ENCODE peak calls at places on chromosomes 6 and 20, in nine cellular contexts. One of them, this sample, is unnamed. For H3K4me1 and H3K9me3, the result is how much of the 10 kb centered on the place peaks cover.

GRCh38 chr6:88749849-88750248 is 213.6 kb downstream of the RNGTT start:
- DNase-seq in right lobe of liver: no peak
- DNase-seq in neuronal stem cell: no peak
- DNase-seq in ascending aorta: no peak
- DNase-seq in naive thymus-derived CD4-positive, alpha-beta T cell: no peak
- DNase-seq in astrocyte: no peak
- DNase-seq in heart right ventricle: no peak
- DNase-seq in cardiac muscle cell: no peak
- DNase-seq in left ventricle myocardium inferior: no peak
- DNase-seq in this sample: no peak

GRCh38 chr6:13710552-13711383 is 867 bp downstream of the RANBP9 start:
- DNase-seq in right lobe of liver: peak
- DNase-seq in neuronal stem cell: peak
- DNase-seq in ascending aorta: peak
- DNase-seq in naive thymus-derived CD4-positive, alpha-beta T cell: peak
- DNase-seq in astrocyte: no peak
- DNase-seq in heart right ventricle: peak
- DNase-seq in cardiac muscle cell: peak
- DNase-seq in left ventricle myocardium inferior: peak
- DNase-seq in this sample: peak

GRCh38 chr6:10203651-10204050 is 211.2 kb downstream of the TFAP2A start:
- DNase-seq in right lobe of liver: no peak
- DNase-seq in neuronal stem cell: no peak
- DNase-seq in ascending aorta: no peak
- DNase-seq in naive thymus-derived CD4-positive, alpha-beta T cell: no peak
- DNase-seq in astrocyte: no peak
- DNase-seq in heart right ventricle: no peak
- DNase-seq in cardiac muscle cell: no peak
- DNase-seq in left ventricle myocardium inferior: no peak
- DNase-seq in this sample: no peak

GRCh38 chr6:36769676-36770499 is 69.4 kb downstream of the CPNE5 start:
- DNase-seq in right lobe of liver: no peak
- DNase-seq in neuronal stem cell: no peak
- DNase-seq in ascending aorta: no peak
- DNase-seq in naive thymus-derived CD4-positive, alpha-beta T cell: no peak
- DNase-seq in astrocyte: peak
- DNase-seq in heart right ventricle: no peak
- DNase-seq in cardiac muscle cell: peak
- DNase-seq in left ventricle myocardium inferior: no peak
- DNase-seq in this sample: no peak

GRCh38 chr6:141169419-141169818 is 963.3 kb upstream of the GJE1 start:
- DNase-seq in right lobe of liver: no peak
- DNase-seq in neuronal stem cell: no peak
- DNase-seq in ascending aorta: no peak
- DNase-seq in naive thymus-derived CD4-positive, alpha-beta T cell: no peak
- DNase-seq in astrocyte: peak
- DNase-seq in heart right ventricle: no peak
- DNase-seq in cardiac muscle cell: peak
- DNase-seq in left ventricle myocardium inferior: no peak
- DNase-seq in this sample: no peak

GRCh38 chr6:37897321-37897720 is 77.8 kb downstream of the ZFAND3 start:
- DNase-seq in right lobe of liver: no peak
- DNase-seq in neuronal stem cell: no peak
- DNase-seq in ascending aorta: no peak
- DNase-seq in naive thymus-derived CD4-positive, alpha-beta T cell: no peak
- DNase-seq in astrocyte: peak
- DNase-seq in heart right ventricle: no peak
- DNase-seq in cardiac muscle cell: no peak
- DNase-seq in left ventricle myocardium inferior: no peak
- DNase-seq in this sample: no peak

GRCh38 chr6:138404666-138405337 is 779 bp downstream of the HEBP2 start:
- DNase-seq in right lobe of liver: peak
- DNase-seq in neuronal stem cell: no peak
- DNase-seq in ascending aorta: no peak
- DNase-seq in naive thymus-derived CD4-positive, alpha-beta T cell: peak
- DNase-seq in astrocyte: no peak
- DNase-seq in heart right ventricle: no peak
- DNase-seq in cardiac muscle cell: peak
- DNase-seq in left ventricle myocardium inferior: peak
- DNase-seq in this sample: no peak

GRCh38 chr6:124356811-124357210 is 553.1 kb downstream of the NKAIN2 start:
- DNase-seq in right lobe of liver: no peak
- DNase-seq in neuronal stem cell: no peak
- DNase-seq in ascending aorta: no peak
- DNase-seq in naive thymus-derived CD4-positive, alpha-beta T cell: no peak
- DNase-seq in astrocyte: no peak
- DNase-seq in heart right ventricle: no peak
- DNase-seq in cardiac muscle cell: no peak
- DNase-seq in left ventricle myocardium inferior: no peak
- DNase-seq in this sample: no peak

GRCh38 chr6:132365319-132365907 is 35.9 kb downstream of the MOXD1 start:
- DNase-seq in right lobe of liver: no peak
- DNase-seq in neuronal stem cell: peak
- DNase-seq in ascending aorta: no peak
- DNase-seq in naive thymus-derived CD4-positive, alpha-beta T cell: no peak
- DNase-seq in astrocyte: peak
- DNase-seq in heart right ventricle: no peak
- DNase-seq in cardiac muscle cell: peak
- DNase-seq in left ventricle myocardium inferior: no peak
- DNase-seq in this sample: peak

GRCh38 chr20:14341782-14342181 is 4.4 kb upstream of the FLRT3 start:
- DNase-seq in right lobe of liver: no peak
- DNase-seq in neuronal stem cell: no peak
- DNase-seq in ascending aorta: no peak
- DNase-seq in naive thymus-derived CD4-positive, alpha-beta T cell: no peak
- DNase-seq in astrocyte: no peak
- DNase-seq in heart right ventricle: no peak
- DNase-seq in cardiac muscle cell: no peak
- DNase-seq in left ventricle myocardium inferior: no peak
- DNase-seq in this sample: no peak

DNA sequence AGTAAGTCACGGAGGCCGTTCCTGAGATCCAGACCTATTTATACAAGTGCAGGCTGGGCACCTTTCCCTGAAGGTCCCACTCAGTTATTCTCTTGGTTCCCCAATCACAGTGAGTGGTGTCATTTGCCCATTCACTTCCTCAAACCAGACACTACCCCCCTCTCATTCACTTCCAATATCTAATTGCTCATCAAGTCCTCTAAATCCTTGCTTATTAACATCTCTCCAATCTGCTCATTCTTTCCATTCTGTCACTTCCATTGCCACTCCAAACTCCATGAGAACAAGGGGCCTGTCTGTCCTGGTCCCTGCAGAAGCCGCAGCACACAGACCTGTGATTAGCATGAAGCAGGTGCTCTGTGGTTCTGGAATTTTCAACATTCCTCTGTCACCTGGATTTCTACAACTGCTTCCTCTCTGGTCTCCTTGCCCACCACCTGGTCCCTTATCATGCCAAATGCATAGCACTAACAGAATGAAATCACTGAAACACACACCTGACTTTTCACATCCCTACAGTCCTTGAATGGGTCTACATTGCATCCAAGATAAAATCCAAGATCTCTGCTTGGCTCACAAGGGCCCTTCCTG is 55.8 kb downstream of the ATXN1 start:
- DNase-seq in right lobe of liver: no peak
- DNase-seq in neuronal stem cell: no peak
- DNase-seq in ascending aorta: no peak
- DNase-seq in naive thymus-derived CD4-positive, alpha-beta T cell: no peak
- DNase-seq in astrocyte: no peak
- DNase-seq in heart right ventricle: no peak
- DNase-seq in cardiac muscle cell: no peak
- DNase-seq in left ventricle myocardium inferior: no peak
- DNase-seq in this sample: no peak
- H3K4me1 ChIP-seq in right lobe of liver: under half
- H3K4me1 ChIP-seq in neuronal stem cell: under half
- H3K4me1 ChIP-seq in ascending aorta: under half
- H3K4me1 ChIP-seq in naive thymus-derived CD4-positive, alpha-beta T cell: under half
- H3K4me1 ChIP-seq in astrocyte: under half
- H3K4me1 ChIP-seq in heart right ventricle: under half
- H3K4me1 ChIP-seq in cardiac muscle cell: under half
- H3K4me1 ChIP-seq in left ventricle myocardium inferior: under half
- H3K4me1 ChIP-seq in this sample: under half

DNA sequence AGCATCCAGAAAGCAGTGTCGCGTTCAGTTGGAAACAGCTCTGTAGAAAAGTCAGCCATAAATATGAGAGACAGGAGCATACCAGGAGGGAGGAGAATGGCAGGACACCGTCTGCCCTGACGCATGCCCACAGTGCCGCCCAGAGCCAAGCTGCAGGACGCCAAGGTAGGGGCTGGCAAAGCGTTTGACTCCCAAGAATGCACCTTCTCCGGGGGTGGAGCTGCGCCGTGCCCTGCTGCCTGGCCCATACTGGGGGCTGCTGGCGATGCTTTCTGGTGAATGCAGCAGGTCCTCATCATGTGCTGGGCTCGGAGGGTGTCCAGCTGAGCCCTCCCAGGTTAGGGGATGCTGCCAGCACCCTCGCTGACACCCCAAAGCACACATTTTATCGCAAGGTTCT is 349.8 kb downstream of the CDH4 start:
- DNase-seq in right lobe of liver: peak
- DNase-seq in neuronal stem cell: no peak
- DNase-seq in ascending aorta: no peak
- DNase-seq in naive thymus-derived CD4-positive, alpha-beta T cell: no peak
- DNase-seq in astrocyte: no peak
- DNase-seq in heart right ventricle: no peak
- DNase-seq in cardiac muscle cell: no peak
- DNase-seq in left ventricle myocardium inferior: no peak
- DNase-seq in this sample: no peak
- H3K9me3 ChIP-seq in right lobe of liver: under half
- H3K9me3 ChIP-seq in neuronal stem cell: under half
- H3K9me3 ChIP-seq in ascending aorta: under half
- H3K9me3 ChIP-seq in naive thymus-derived CD4-positive, alpha-beta T cell: under half
- H3K9me3 ChIP-seq in astrocyte: under half
- H3K9me3 ChIP-seq in heart right ventricle: under half
- H3K9me3 ChIP-seq in cardiac muscle cell: under half
- H3K9me3 ChIP-seq in left ventricle myocardium inferior: under half
- H3K9me3 ChIP-seq in this sample: under half

GRCh38 chr6:15256538-15257222 is 10.8 kb downstream of the JARID2 start:
- DNase-seq in right lobe of liver: no peak
- DNase-seq in neuronal stem cell: no peak
- DNase-seq in ascending aorta: no peak
- DNase-seq in naive thymus-derived CD4-positive, alpha-beta T cell: no peak
- DNase-seq in astrocyte: peak
- DNase-seq in heart right ventricle: peak
- DNase-seq in cardiac muscle cell: no peak
- DNase-seq in left ventricle myocardium inferior: peak
- DNase-seq in this sample: no peak

GRCh38 chr6:15252205-15252604 is 6.3 kb downstream of the JARID2 start:
- DNase-seq in right lobe of liver: no peak
- DNase-seq in neuronal stem cell: no peak
- DNase-seq in ascending aorta: no peak
- DNase-seq in naive thymus-derived CD4-positive, alpha-beta T cell: no peak
- DNase-seq in astrocyte: no peak
- DNase-seq in heart right ventricle: no peak
- DNase-seq in cardiac muscle cell: no peak
- DNase-seq in left ventricle myocardium inferior: no peak
- DNase-seq in this sample: no peak

GRCh38 chr6:15253107-15254073 is 7.5 kb downstream of the JARID2 start:
- DNase-seq in right lobe of liver: no peak
- DNase-seq in neuronal stem cell: no peak
- DNase-seq in ascending aorta: no peak
- DNase-seq in naive thymus-derived CD4-positive, alpha-beta T cell: no peak
- DNase-seq in astrocyte: no peak
- DNase-seq in heart right ventricle: no peak
- DNase-seq in cardiac muscle cell: no peak
- DNase-seq in left ventricle myocardium inferior: no peak
- DNase-seq in this sample: no peak

GRCh38 chr6:15255481-15256414 is 9.9 kb downstream of the JARID2 start:
- DNase-seq in right lobe of liver: no peak
- DNase-seq in neuronal stem cell: no peak
- DNase-seq in ascending aorta: no peak
- DNase-seq in naive thymus-derived CD4-positive, alpha-beta T cell: no peak
- DNase-seq in astrocyte: no peak
- DNase-seq in heart right ventricle: no peak
- DNase-seq in cardiac muscle cell: no peak
- DNase-seq in left ventricle myocardium inferior: no peak
- DNase-seq in this sample: no peak

DNA sequence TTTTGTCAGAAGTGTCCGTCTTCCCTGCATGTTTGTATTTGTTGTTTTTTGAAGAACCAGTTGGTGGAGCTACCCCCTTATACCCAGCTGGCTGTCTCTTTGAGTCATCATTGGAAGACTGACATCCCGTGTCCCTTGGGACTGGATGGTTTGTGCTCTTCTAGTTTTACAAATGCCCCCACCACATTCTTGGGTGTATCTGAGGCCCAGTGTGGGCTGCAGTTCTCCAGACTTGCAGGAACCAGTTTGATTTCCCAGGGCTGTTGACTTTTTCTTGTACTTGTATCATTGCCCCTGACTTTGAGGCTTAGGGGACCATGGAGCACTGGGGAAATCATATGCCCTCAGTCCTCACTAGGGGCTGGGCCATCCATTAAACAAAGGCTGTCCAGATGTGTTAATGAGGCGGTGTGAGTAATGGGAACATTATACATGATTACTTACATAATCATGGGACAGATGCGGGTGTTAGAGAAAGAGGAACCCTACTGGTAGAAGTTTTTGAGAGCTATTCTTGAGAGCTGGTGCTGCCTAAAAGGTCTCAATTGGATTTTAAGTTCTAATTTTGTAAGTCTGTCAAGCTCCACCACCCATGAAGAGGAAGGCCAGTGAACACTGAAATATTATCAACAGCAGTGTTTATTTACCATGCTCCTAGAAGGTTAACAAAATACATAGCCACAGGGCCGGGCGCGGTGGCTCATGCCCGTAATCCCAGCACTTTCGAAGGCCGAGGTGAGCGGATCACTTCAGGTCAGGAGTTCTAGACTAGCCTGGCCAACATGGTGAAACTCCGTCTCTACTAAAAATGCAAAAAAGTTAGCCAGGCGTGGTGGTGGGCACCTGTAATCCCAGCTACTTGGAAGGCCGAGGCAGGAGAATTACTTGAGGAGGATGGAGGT is 8.5 kb downstream of the JARID2 start:
- DNase-seq in right lobe of liver: no peak
- DNase-seq in neuronal stem cell: no peak
- DNase-seq in ascending aorta: no peak
- DNase-seq in naive thymus-derived CD4-positive, alpha-beta T cell: no peak
- DNase-seq in astrocyte: no peak
- DNase-seq in heart right ventricle: no peak
- DNase-seq in cardiac muscle cell: no peak
- DNase-seq in left ventricle myocardium inferior: no peak
- DNase-seq in this sample: peak
- H3K4me1 ChIP-seq in right lobe of liver: under half
- H3K4me1 ChIP-seq in neuronal stem cell: under half
- H3K4me1 ChIP-seq in ascending aorta: under half
- H3K4me1 ChIP-seq in naive thymus-derived CD4-positive, alpha-beta T cell: half or more
- H3K4me1 ChIP-seq in astrocyte: under half
- H3K4me1 ChIP-seq in heart right ventricle: half or more
- H3K4me1 ChIP-seq in cardiac muscle cell: under half
- H3K4me1 ChIP-seq in left ventricle myocardium inferior: half or more
- H3K4me1 ChIP-seq in this sample: under half

DNA sequence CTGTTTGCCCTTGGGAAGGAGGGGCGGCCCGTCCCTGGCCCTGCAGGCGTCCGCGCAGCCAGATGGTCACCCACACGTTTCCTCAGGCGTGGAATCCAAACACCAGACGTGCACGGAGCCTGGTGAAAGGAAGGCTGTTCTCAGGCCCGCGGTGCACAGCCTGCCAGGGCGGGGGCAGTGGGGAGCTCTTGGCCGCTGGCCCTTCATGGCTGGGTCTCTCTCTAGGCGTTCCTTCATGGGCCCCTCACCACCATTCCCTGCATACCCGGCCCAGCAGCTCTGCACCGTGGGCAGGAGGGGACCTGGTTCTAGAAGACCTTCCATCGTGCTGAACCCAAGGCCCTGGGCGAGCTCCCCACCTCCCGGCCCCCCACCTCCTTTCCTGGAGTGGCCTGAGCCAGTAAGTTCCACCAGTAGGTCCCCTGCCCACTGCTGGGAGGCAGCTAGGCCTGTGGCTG is 30.4 kb upstream of the SMOC2 start:
- DNase-seq in right lobe of liver: no peak
- DNase-seq in neuronal stem cell: no peak
- DNase-seq in ascending aorta: peak
- DNase-seq in naive thymus-derived CD4-positive, alpha-beta T cell: no peak
- DNase-seq in astrocyte: no peak
- DNase-seq in heart right ventricle: no peak
- DNase-seq in cardiac muscle cell: no peak
- DNase-seq in left ventricle myocardium inferior: no peak
- DNase-seq in this sample: no peak
- H3K9me3 ChIP-seq in right lobe of liver: under half
- H3K9me3 ChIP-seq in neuronal stem cell: under half
- H3K9me3 ChIP-seq in ascending aorta: under half
- H3K9me3 ChIP-seq in naive thymus-derived CD4-positive, alpha-beta T cell: under half
- H3K9me3 ChIP-seq in astrocyte: under half
- H3K9me3 ChIP-seq in heart right ventricle: under half
- H3K9me3 ChIP-seq in cardiac muscle cell: under half
- H3K9me3 ChIP-seq in left ventricle myocardium inferior: under half
- H3K9me3 ChIP-seq in this sample: under half